ENCODE peak calls at places on chromosomes 6 and 20, in seven cellular contexts. One of them, this sample, is unnamed.

GRCh38 chr6:108876929-108877775 is 28.9 kb downstream of the ARMC2 start:
- DNase-seq in AG09319: peak
- DNase-seq in neural crest cell: no peak
- DNase-seq in KBM-7: no peak
- DNase-seq in SW480: no peak
- DNase-seq in fibroblast of gingiva: peak
- DNase-seq in iPS DF 6.9: no peak
- DNase-seq in this sample: no peak

GRCh38 chr20:37711987-37712961 is 18.4 kb downstream of the CTNNBL1 start:
- DNase-seq in neural crest cell: no peak
- DNase-seq in iPS DF 6.9: no peak
- DNase-seq in KBM-7: no peak
- DNase-seq in AG09319: no peak
- DNase-seq in fibroblast of gingiva: peak
- DNase-seq in SW480: no peak
- DNase-seq in this sample: no peak

GRCh38 chr6:53042112-53042511 is 23.1 kb upstream of the FBXO9 start:
- DNase-seq in neural crest cell: no peak
- DNase-seq in iPS DF 6.9: no peak
- DNase-seq in SW480: no peak
- DNase-seq in fibroblast of gingiva: peak
- DNase-seq in KBM-7: no peak
- DNase-seq in AG09319: peak
- DNase-seq in this sample: no peak

GRCh38 chr6:51737580-51738360 is 349.6 kb downstream of the PKHD1 start:
- DNase-seq in KBM-7: no peak
- DNase-seq in iPS DF 6.9: no peak
- DNase-seq in neural crest cell: no peak
- DNase-seq in fibroblast of gingiva: no peak
- DNase-seq in SW480: no peak
- DNase-seq in AG09319: no peak
- DNase-seq in this sample: no peak

GRCh38 chr20:25178563-25179438 is 16.7 kb upstream of the ENTPD6 start:
- DNase-seq in fibroblast of gingiva: peak
- DNase-seq in SW480: peak
- DNase-seq in neural crest cell: no peak
- DNase-seq in AG09319: peak
- DNase-seq in KBM-7: peak
- DNase-seq in iPS DF 6.9: no peak
- DNase-seq in this sample: peak

GRCh38 chr20:11108102-11108842 is 434.5 kb upstream of the JAG1 start:
- DNase-seq in KBM-7: no peak
- DNase-seq in fibroblast of gingiva: no peak
- DNase-seq in SW480: no peak
- DNase-seq in iPS DF 6.9: no peak
- DNase-seq in neural crest cell: no peak
- DNase-seq in AG09319: no peak
- DNase-seq in this sample: no peak

GRCh38 chr6:98716341-98716740 is 118.0 kb upstream of the POU3F2 start:
- DNase-seq in neural crest cell: peak
- DNase-seq in KBM-7: no peak
- DNase-seq in SW480: peak
- DNase-seq in AG09319: no peak
- DNase-seq in fibroblast of gingiva: no peak
- DNase-seq in iPS DF 6.9: peak
- DNase-seq in this sample: no peak

GRCh38 chr6:85473748-85474147 is 23.9 kb downstream of the NT5E start:
- DNase-seq in SW480: no peak
- DNase-seq in neural crest cell: no peak
- DNase-seq in fibroblast of gingiva: no peak
- DNase-seq in iPS DF 6.9: no peak
- DNase-seq in KBM-7: no peak
- DNase-seq in AG09319: no peak
- DNase-seq in this sample: no peak

GRCh38 chr6:36699290-36699689 is 1.7 kb downstream of the RAB44 start:
- DNase-seq in AG09319: no peak
- DNase-seq in iPS DF 6.9: no peak
- DNase-seq in KBM-7: no peak
- DNase-seq in neural crest cell: no peak
- DNase-seq in SW480: no peak
- DNase-seq in fibroblast of gingiva: no peak
- DNase-seq in this sample: no peak

GRCh38 chr6:100479180-100480035 is 14.7 kb upstream of the SIM1 start:
- DNase-seq in AG09319: peak
- DNase-seq in KBM-7: peak
- DNase-seq in iPS DF 6.9: no peak
- DNase-seq in SW480: peak
- DNase-seq in neural crest cell: no peak
- DNase-seq in fibroblast of gingiva: peak
- DNase-seq in this sample: no peak

GRCh38 chr6:150261997-150262396 is 106.8 kb upstream of the IYD start:
- DNase-seq in neural crest cell: no peak
- DNase-seq in fibroblast of gingiva: no peak
- DNase-seq in AG09319: no peak
- DNase-seq in SW480: no peak
- DNase-seq in KBM-7: no peak
- DNase-seq in iPS DF 6.9: no peak
- DNase-seq in this sample: no peak